ENCODE peak calls at places on chromosomes 3 and 15, in five cellular contexts. J is A549, N is GM12878, R is K562, I is SK-N-SH. Y is an unnamed sample.

GRCh38 chr3:10268116-10268515 is 19.9 kb downstream of the TATDN2 start:
- DNase-seq in R (no peak), N (no peak), J (no peak), I (no peak), Y (no peak)

GRCh38 chr3:67000006-67000405 is 1.9 kb downstream of the KBTBD8 start:
- DNase-seq in R (no peak), J (no peak), N (peak; percentile 44), I (no peak), Y (peak; percentile 29)

GRCh38 chr3:126197854-126198584 is 17.6 kb upstream of the ALDH1L1 start:
- DNase-seq in N (no peak), I (peak; percentile 76), R (peak; percentile 20), J (peak; percentile 63), Y (no peak)

GRCh38 chr15:100043732-100044131 is 298.0 kb downstream of the ADAMTS17 start:
- DNase-seq in J (no peak), R (no peak), N (no peak), I (no peak), Y (no peak)

GRCh38 chr3:112776000-112776399 is 70.7 kb downstream of the CD200R1L start:
- DNase-seq in R (no peak), I (no peak), J (no peak), N (no peak), Y (no peak)

GRCh38 chr15:49462242-49462641 is 39.2 kb downstream of the FGF7 start:
- DNase-seq in R (no peak), N (no peak), J (no peak), I (no peak), Y (no peak)

GRCh38 chr3:191774485-191774884 is 313.5 kb downstream of the PYDC2 start:
- DNase-seq in J (peak; percentile 16), I (no peak), N (no peak), R (no peak), Y (no peak)

GRCh38 chr3:88301273-88302002 is 151.7 kb downstream of the C3orf38 start:
- DNase-seq in R (no peak), N (no peak), J (no peak), I (no peak), Y (no peak)

GRCh38 chr3:24428470-24428869 is 66.2 kb downstream of the THRB start:
- DNase-seq in N (no peak), J (no peak), I (no peak), R (no peak), Y (no peak)

GRCh38 chr3:11185564-11186317 is 31.4 kb downstream of the HRH1 start:
- DNase-seq in J (peak; percentile 58), R (no peak), I (no peak), N (no peak), Y (no peak)

GRCh38 chr15:91807122-91807521 is 46.4 kb upstream of the SLCO3A1 start:
- DNase-seq in J (no peak), N (no peak), I (no peak), R (no peak), Y (no peak)

GRCh38 chr3:4322635-4323034 is 19.5 kb downstream of the SETMAR start:
- DNase-seq in R (no peak), N (no peak), I (no peak), J (no peak), Y (peak; percentile 91)

GRCh38 chr3:58062469-58062868 is 54.2 kb downstream of the FLNB start:
- DNase-seq in I (peak; percentile 70), N (no peak), R (no peak), J (no peak), Y (no peak)

GRCh38 chr15:67148196-67148701 is 82.8 kb downstream of the SMAD3 start:
- DNase-seq in J (no peak), N (no peak), I (no peak), R (no peak), Y (peak; percentile 73)

GRCh38 chr15:52730163-52730562 is 51.0 kb upstream of the ATOSA start:
- DNase-seq in J (no peak), R (no peak), I (no peak), N (peak; percentile 28), Y (no peak)
- TF ChIP-seq CTCF in J (no peak), R (no peak), I (no peak), N (peak; percentile 6), Y (no peak)

DNA sequence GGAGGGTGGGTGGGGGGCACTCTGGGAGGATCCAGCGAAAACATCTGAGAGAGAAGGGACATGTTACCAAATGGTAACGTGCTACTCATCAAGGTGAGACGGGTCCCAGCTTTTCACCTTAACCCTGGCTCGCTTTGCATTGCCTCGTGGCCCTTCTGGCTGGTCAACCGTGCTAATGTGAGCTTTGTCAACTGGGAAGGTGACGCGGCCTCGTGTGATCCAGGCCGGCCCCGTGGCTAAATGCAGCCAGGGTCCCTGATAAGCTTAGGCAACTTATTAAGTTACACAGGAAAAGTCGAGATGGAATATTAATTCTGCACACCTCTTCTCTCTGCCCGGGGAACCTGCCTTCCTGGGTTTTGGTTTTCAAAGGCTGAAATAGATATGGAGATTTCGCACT is 38.8 kb upstream of the MAGEF1 start:
- DNase-seq in I (no peak), R (no peak), J (no peak), N (no peak), Y (no peak)
- TF ChIP-seq REST in I (no peak), R (no peak), J (no peak), N (no peak), Y (no peak)

DNA sequence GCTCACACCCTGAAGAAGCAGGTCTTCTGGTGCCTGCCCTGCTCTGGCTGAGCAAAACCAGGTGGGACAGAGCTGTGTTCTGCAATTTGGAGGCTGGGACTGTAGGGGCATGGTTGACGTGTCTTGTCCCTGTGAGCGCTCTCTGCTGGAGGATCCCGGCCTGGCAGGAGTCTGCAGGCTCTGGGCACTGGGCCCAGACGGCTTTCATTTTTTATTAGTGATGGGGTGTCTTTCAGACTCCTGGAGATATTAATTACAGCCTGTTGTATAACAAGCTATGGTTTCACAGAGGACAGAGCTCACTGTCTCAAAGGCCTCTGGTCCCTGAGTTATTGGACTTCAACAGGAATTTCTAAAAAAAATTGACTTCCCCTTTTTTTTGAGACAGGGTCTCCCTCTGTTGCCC is 29.5 kb upstream of the ZNF710 start:
- DNase-seq in N (peak; percentile 11), R (peak; percentile 55), J (peak; percentile 87), I (peak; percentile 80), Y (no peak)
- TF ChIP-seq CTCF in N (peak; percentile 74), R (peak; percentile 90), J (peak; percentile 69), I (peak; percentile 64), Y (no peak)

GRCh38 chr3:61903931-61904657 is 342.7 kb downstream of the PTPRG start:
- DNase-seq in I (no peak), R (no peak), J (no peak), N (no peak), Y (no peak)

GRCh38 chr3:61908344-61908743 is 347.0 kb downstream of the PTPRG start:
- DNase-seq in N (no peak), J (no peak), I (no peak), R (no peak), Y (no peak)

GRCh38 chr3:61903074-61903473 is 341.7 kb downstream of the PTPRG start:
- DNase-seq in I (no peak), R (no peak), N (no peak), J (no peak), Y (no peak)

GRCh38 chr3:61910732-61911131 is 349.4 kb downstream of the PTPRG start:
- DNase-seq in I (no peak), N (no peak), R (no peak), J (no peak), Y (no peak)

GRCh38 chr3:61907210-61907609 is 345.8 kb downstream of the PTPRG start:
- DNase-seq in N (no peak), I (no peak), R (no peak), J (no peak), Y (no peak)
- TF ChIP-seq REST in N (no peak), I (no peak), R (no peak), J (no peak), Y (no peak)